ENCODE peak calls at places on chromosomes 3 and 15, in six cellular contexts. Z is psoas muscle, R is GM23338, I is epithelial cell of esophagus, V is H9, B is GM20000. H is an unnamed sample.

GRCh38 chr3:127781411-127782001 is 40.8 kb downstream of the MGLL start:
- DNase-seq in Z (peak), R (no peak), I (no peak), V (no peak), B (no peak), H (no peak)

GRCh38 chr15:41965441-41966413 is 6.6 kb downstream of the EHD4 start:
- DNase-seq in Z (no peak), R (peak), I (no peak), V (no peak), B (no peak), H (no peak)

GRCh38 chr3:128112406-128112968 is 11.1 kb downstream of the RUVBL1 start:
- DNase-seq in Z (no peak), R (no peak), I (peak), V (no peak), B (no peak), H (no peak)

GRCh38 chr3:16514021-16514700 is 662 bp upstream of the RFTN1 start:
- DNase-seq in Z (no peak), R (no peak), I (no peak), V (no peak), B (no peak), H (no peak)

GRCh38 chr3:141796436-141797166 is 33.4 kb downstream of the GRK7 start:
- DNase-seq in Z (no peak), R (no peak), I (no peak), V (no peak), B (peak), H (no peak)

GRCh38 chr3:27428446-27428845 is 55.7 kb downstream of the SLC4A7 start:
- DNase-seq in Z (no peak), R (no peak), I (peak), V (no peak), B (no peak), H (no peak)

GRCh38 chr15:89462198-89462912 is 34.0 kb downstream of the RHCG start:
- DNase-seq in Z (no peak), R (peak), I (no peak), V (no peak), B (no peak), H (no peak)

GRCh38 chr3:156725706-156726105 is 51.3 kb downstream of the TIPARP start:
- DNase-seq in Z (no peak), R (no peak), I (peak), V (no peak), B (no peak), H (no peak)

GRCh38 chr3:111069974-111070751 is 1.5 kb upstream of the NECTIN3 start:
- DNase-seq in Z (peak), R (peak), I (peak), V (no peak), B (no peak), H (peak)

GRCh38 chr3:23611737-23612295 is 193.9 kb upstream of the UBE2E1 start:
- DNase-seq in Z (peak), R (peak), I (peak), V (no peak), B (no peak), H (no peak)

GRCh38 chr15:38073278-38073930 is 139.0 kb downstream of the TMCO5A start:
- DNase-seq in Z (no peak), R (peak), I (no peak), V (no peak), B (no peak), H (peak)

GRCh38 chr3:10738688-10739372 is 77.2 kb upstream of the SLC6A11 start:
- DNase-seq in Z (peak), R (peak), I (peak), V (peak), B (peak), H (peak)

GRCh38 chr3:122305818-122306621 is 19.0 kb upstream of the CSTA start:
- DNase-seq in Z (no peak), R (peak), I (peak), V (peak), B (no peak), H (peak)
- TF ChIP-seq CTCF in Z (no peak), R (peak), I (peak), V (peak), B (peak), H (peak)

GRCh38 chr3:15305366-15305844 is 27.0 kb downstream of the SH3BP5 start:
- DNase-seq in Z (no peak), R (peak), I (peak), V (no peak), B (no peak), H (no peak)
- TF ChIP-seq CTCF in Z (no peak), R (peak), I (peak), V (peak), B (no peak), H (peak)

GRCh38 chr3:169041677-169042171 is 621.8 kb downstream of the MECOM start:
- DNase-seq in Z (no peak), R (peak), I (peak), V (no peak), B (no peak), H (peak)
- TF ChIP-seq CTCF in Z (peak), R (no peak), I (peak), V (peak), B (no peak), H (peak)

DNA sequence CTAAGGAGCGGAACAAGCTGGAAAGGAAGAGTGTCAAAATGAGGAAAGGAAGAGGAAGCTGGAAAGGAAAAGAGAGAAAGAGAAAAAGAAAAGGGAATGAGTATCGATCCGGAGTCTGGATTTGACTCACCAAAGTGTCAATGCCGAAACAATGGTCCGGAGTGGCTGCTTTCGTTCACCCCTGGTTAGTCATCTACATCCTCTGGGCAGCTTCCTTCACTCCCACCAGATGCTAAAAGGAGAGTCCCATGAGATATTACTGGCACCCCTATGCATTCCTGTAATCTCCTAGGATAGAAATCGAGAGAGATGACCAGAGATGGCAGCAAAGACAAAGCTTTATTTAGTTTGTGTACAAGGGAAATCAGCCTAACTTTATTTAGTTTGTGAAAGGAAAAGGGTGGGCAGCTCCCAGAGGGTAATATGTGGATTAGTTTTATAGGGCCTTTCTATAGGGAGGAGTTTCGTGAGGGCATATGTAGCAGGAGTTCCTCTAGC is 622.2 kb downstream of the ZPLD1 start:
- DNase-seq in Z (no peak), R (no peak), I (no peak), V (no peak), B (no peak), H (no peak)
- TF ChIP-seq CTCF in Z (no peak), R (no peak), I (no peak), V (no peak), B (no peak), H (no peak)

GRCh38 chr3:88041005-88041404 is 17.8 kb downstream of the CGGBP1 start:
- DNase-seq in Z (no peak), R (peak), I (no peak), V (peak), B (no peak), H (no peak)

GRCh38 chr3:88036221-88036620 is 22.6 kb downstream of the CGGBP1 start:
- DNase-seq in Z (no peak), R (no peak), I (no peak), V (no peak), B (no peak), H (no peak)

GRCh38 chr3:88034876-88035275 is 23.9 kb downstream of the CGGBP1 start:
- DNase-seq in Z (no peak), R (no peak), I (no peak), V (no peak), B (no peak), H (no peak)

GRCh38 chr3:88034463-88034862 is 24.3 kb downstream of the CGGBP1 start:
- DNase-seq in Z (no peak), R (no peak), I (no peak), V (no peak), B (no peak), H (no peak)

GRCh38 chr3:88038561-88038960 is 20.2 kb downstream of the CGGBP1 start:
- DNase-seq in Z (no peak), R (no peak), I (peak), V (no peak), B (no peak), H (no peak)
- TF ChIP-seq CTCF in Z (no peak), R (no peak), I (no peak), V (no peak), B (no peak), H (no peak)

GRCh38 chr3:8094415-8094814 is 407.2 kb upstream of the LMCD1 start:
- DNase-seq in Z (no peak), R (no peak), I (no peak), V (no peak), B (no peak), H (no peak)

GRCh38 chr3:8097690-8098089 is 403.9 kb upstream of the LMCD1 start:
- DNase-seq in Z (no peak), R (no peak), I (no peak), V (no peak), B (no peak), H (no peak)

DNA sequence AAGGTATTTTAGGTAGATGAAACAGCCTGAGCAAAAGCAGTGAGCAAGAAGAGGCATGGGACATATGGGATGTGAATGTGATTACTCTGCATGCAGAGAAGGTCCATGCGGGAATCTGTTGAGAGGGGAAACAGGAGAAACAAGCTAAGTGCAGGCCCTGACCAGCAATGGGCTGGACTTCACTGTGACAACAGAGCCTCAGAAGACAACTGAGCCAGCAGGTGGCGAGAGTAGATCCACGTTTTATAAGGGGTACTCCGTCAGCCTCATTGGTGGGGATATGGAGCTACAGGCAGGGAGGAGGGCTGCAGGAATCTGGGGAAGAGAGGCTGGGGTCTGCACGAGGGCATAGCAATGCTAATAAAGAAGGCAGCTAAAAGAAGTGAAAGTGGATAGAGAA is 405.9 kb upstream of the LMCD1 start:
- DNase-seq in Z (no peak), R (peak), I (peak), V (peak), B (no peak), H (peak)
- TF ChIP-seq CTCF in Z (peak), R (peak), I (peak), V (peak), B (no peak), H (peak)

DNA sequence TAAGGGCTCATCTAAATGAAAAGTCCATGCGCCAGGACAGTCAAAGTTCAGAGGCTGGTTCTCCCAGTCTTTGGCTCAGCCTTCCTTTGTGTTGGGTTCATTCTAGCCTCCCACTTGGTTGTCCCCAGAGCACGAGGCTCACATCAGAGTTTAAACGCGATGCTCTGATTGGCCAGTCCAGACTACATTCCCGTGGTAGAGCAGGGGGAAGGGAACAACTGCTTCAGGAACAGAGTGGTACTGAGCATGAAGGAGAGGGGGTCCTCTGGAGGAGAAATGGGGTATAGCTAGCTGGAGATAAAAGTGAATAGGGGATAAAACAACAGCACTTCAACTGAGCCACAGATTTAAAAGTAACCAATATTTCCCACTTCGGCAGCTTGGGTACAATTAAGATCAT is 32.2 kb downstream of the ANAPC13 start:
- DNase-seq in Z (no peak), R (peak), I (no peak), V (peak), B (no peak), H (peak)
- TF ChIP-seq CTCF in Z (no peak), R (peak), I (peak), V (peak), B (no peak), H (peak)

GRCh38 chr3:194306109-194306686 is 44.9 kb downstream of the CPN2 start:
- DNase-seq in Z (no peak), R (no peak), I (no peak), V (peak), B (no peak), H (no peak)
- TF ChIP-seq CTCF in Z (no peak), R (no peak), I (no peak), V (no peak), B (no peak), H (no peak)

DNA sequence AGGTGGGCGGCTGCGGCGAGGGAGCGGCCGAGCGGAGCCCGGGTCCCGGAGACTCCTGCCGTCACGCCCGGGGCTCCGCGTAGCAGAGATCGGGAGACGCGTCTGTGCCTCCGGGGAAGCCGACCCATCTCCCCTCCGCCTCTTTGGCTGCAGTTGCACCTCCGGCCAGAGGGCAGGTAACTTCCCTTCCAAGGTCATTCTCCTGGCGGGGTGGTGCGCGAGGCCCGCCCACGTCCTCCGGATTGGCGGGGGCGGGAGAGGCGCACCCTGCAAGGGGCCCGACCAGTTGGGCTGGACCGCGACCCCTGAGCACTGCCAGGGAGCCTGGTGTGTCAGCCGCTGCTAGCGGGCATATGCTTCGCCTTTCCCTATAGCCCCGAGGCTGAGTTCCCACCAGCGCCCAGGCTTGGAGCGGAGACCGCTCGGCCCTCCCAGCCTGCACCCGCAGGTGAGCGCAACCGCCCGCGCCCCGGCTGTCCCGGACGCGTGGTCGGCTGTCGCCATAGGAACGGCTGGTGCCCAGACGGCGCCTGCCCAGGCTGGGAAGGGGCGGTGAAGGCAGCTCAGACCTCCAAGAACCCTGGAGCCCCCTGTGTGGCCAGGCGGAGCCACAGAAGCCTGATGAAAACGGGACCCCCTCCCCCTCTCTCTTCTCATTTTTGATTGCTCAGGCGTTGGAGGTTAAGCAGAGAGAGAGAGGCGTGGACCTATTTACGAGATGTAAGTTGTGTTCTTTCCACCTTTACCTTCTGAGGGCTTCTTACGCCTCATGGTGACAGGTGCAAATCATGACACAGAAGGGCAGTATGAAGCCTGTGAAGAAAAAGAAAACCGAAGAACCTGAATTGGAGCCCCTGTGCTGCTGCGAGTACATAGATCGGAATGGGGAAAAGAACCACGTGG is 453 bp downstream of the ZDHHC23 start:
- DNase-seq in Z (no peak), R (peak), I (peak), V (peak), B (no peak), H (peak)
- TF ChIP-seq CTCF in Z (no peak), R (no peak), I (no peak), V (peak), B (no peak), H (no peak)

DNA sequence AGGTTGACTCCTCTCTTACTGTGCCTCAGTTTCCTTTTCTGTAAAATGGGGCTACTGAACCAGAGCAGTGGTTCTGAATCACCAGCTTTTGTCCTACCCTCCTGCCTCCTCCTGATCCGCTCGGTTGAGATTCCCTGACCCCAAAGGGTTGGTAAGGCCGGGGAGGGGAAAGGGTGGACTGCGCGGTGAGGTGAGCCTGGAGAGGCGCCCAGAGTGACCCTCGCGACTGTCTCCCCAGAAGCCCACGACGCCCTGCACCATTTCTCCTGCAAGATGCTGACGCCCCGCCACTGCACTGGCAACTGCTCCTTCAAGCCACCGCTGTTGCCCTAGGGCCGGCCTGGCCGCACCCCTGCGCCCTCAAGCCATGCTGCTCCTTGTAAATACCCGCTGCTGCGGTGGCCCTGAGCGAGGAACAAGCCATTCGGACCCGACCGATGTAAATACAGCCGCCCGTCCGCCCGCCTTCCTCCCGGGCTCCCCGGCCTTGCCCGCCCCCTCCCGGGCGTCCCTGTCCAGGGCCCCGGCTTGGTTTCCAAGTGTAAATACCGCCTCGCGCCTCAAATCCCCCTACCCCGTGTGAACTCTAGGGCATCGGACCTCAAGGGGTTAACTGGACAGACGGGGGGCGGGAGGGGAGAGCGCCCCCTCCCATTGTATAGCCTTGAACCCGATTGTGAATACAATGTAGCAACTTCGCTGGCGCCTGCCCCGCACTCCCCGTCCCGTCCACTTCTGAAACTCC is 6.2 kb downstream of the RNU6-1 start:
- DNase-seq in Z (peak), R (peak), I (peak), V (peak), B (peak), H (peak)
- TF ChIP-seq CTCF in Z (peak), R (peak), I (peak), V (peak), B (peak), H (peak)

H was measured in neural progenitor cell.